ENCODE peak calls at places on chromosomes 3 and 15, in four cellular contexts. D is GM23248, N is Right ventricle myocardium superior, X is germinal center. H is an unnamed sample.

GRCh38 chr15:57560976-57561711 is 30.6 kb upstream of the MYZAP start:
- DNase-seq in D (peak; percentile 82), N (peak; percentile 76), X (peak; percentile 65), H (peak; percentile 41)

GRCh38 chr3:10940106-10940505 is 52.4 kb upstream of the SLC6A1 start:
- DNase-seq in D (no peak), N (no peak), X (no peak), H (no peak)

GRCh38 chr3:126424751-126425150 is 30.0 kb downstream of the CFAP100 start:
- DNase-seq in D (no peak), N (no peak), X (no peak), H (no peak)

GRCh38 chr15:98612490-98613110 is 35.7 kb upstream of the IGF1R start:
- DNase-seq in D (no peak), N (no peak), X (no peak), H (no peak)

GRCh38 chr3:183826448-183826847 is 1.1 kb upstream of the MAP6D1 start:
- DNase-seq in D (no peak), N (no peak), X (no peak), H (no peak)

GRCh38 chr15:38071211-38071972 is 137.0 kb downstream of the TMCO5A start:
- DNase-seq in D (peak; percentile 31), N (no peak), X (no peak), H (no peak)

GRCh38 chr3:39220551-39221530 is 28.4 kb upstream of the XIRP1 start:
- DNase-seq in D (no peak), N (no peak), X (no peak), H (no peak)

GRCh38 chr3:140527156-140527555 is 150.7 kb upstream of the TRIM42 start:
- DNase-seq in D (no peak), N (no peak), X (no peak), H (no peak)

GRCh38 chr3:16897254-16897926 is 12.6 kb downstream of the PLCL2 start:
- DNase-seq in D (no peak), N (no peak), X (peak; percentile 57), H (no peak)

H was measured in GM19239.